ENCODE peak calls at places on chromosomes 7 and 10, in eight cellular contexts. One of them, this sample, is unnamed.

GRCh38 chr10:31151301-31151700 is 119.6 kb upstream of the ZNF438 start:
- DNase-seq in T-helper 17 cell: no peak
- DNase-seq in endothelial cell of umbilical vein: no peak
- DNase-seq in stimulated activated effector memory CD8-positive, alpha-beta T cell treated with anti-CD3 and anti-CD28 coated beads, Interleukin-12 subunit alpha, Interleukin-12 subunit beta, amount 100 ng/mL, for 72 hours: no peak
- DNase-seq in activated T-cell treated with anti-CD3 and anti-CD28 coated beads for 1 hour: no peak
- DNase-seq in WTC11: no peak
- DNase-seq in G401: no peak
- DNase-seq in activated T-helper 9 cell treated with anti-CD3 and anti-CD28 coated beads, Interleukin-2, amount 50 U/mL, for 16 hours: no peak
- DNase-seq in this sample: no peak

GRCh38 chr10:132314336-132314735 is 6.6 kb upstream of the STK32C start:
- DNase-seq in stimulated activated effector memory CD8-positive, alpha-beta T cell treated with anti-CD3 and anti-CD28 coated beads, Interleukin-12 subunit alpha, Interleukin-12 subunit beta, amount 100 ng/mL, for 72 hours: no peak
- DNase-seq in WTC11: no peak
- DNase-seq in activated T-cell treated with anti-CD3 and anti-CD28 coated beads for 1 hour: no peak
- DNase-seq in endothelial cell of umbilical vein: no peak
- DNase-seq in activated T-helper 9 cell treated with anti-CD3 and anti-CD28 coated beads, Interleukin-2, amount 50 U/mL, for 16 hours: no peak
- DNase-seq in G401: no peak
- DNase-seq in T-helper 17 cell: no peak
- DNase-seq in this sample: no peak

GRCh38 chr7:74449809-74450397 is 3.8 kb upstream of the GTF2IRD1 start:
- DNase-seq in G401: peak
- DNase-seq in T-helper 17 cell: peak
- DNase-seq in activated T-cell treated with anti-CD3 and anti-CD28 coated beads for 1 hour: peak
- DNase-seq in endothelial cell of umbilical vein: peak
- DNase-seq in stimulated activated effector memory CD8-positive, alpha-beta T cell treated with anti-CD3 and anti-CD28 coated beads, Interleukin-12 subunit alpha, Interleukin-12 subunit beta, amount 100 ng/mL, for 72 hours: peak
- DNase-seq in activated T-helper 9 cell treated with anti-CD3 and anti-CD28 coated beads, Interleukin-2, amount 50 U/mL, for 16 hours: peak
- DNase-seq in WTC11: peak
- DNase-seq in this sample: peak

GRCh38 chr10:71075066-71075758 is 137.2 kb upstream of the UNC5B start:
- DNase-seq in WTC11: peak
- DNase-seq in endothelial cell of umbilical vein: no peak
- DNase-seq in activated T-helper 9 cell treated with anti-CD3 and anti-CD28 coated beads, Interleukin-2, amount 50 U/mL, for 16 hours: no peak
- DNase-seq in activated T-cell treated with anti-CD3 and anti-CD28 coated beads for 1 hour: no peak
- DNase-seq in G401: no peak
- DNase-seq in stimulated activated effector memory CD8-positive, alpha-beta T cell treated with anti-CD3 and anti-CD28 coated beads, Interleukin-12 subunit alpha, Interleukin-12 subunit beta, amount 100 ng/mL, for 72 hours: no peak
- DNase-seq in T-helper 17 cell: no peak
- DNase-seq in this sample: no peak

GRCh38 chr7:127938588-127938987 is 92.6 kb downstream of the LRRC4 start:
- DNase-seq in activated T-cell treated with anti-CD3 and anti-CD28 coated beads for 1 hour: no peak
- DNase-seq in G401: peak
- DNase-seq in stimulated activated effector memory CD8-positive, alpha-beta T cell treated with anti-CD3 and anti-CD28 coated beads, Interleukin-12 subunit alpha, Interleukin-12 subunit beta, amount 100 ng/mL, for 72 hours: no peak
- DNase-seq in endothelial cell of umbilical vein: no peak
- DNase-seq in WTC11: no peak
- DNase-seq in activated T-helper 9 cell treated with anti-CD3 and anti-CD28 coated beads, Interleukin-2, amount 50 U/mL, for 16 hours: no peak
- DNase-seq in T-helper 17 cell: no peak
- DNase-seq in this sample: peak

GRCh38 chr7:91239772-91240171 is 24.5 kb upstream of the FZD1 start:
- DNase-seq in activated T-cell treated with anti-CD3 and anti-CD28 coated beads for 1 hour: no peak
- DNase-seq in stimulated activated effector memory CD8-positive, alpha-beta T cell treated with anti-CD3 and anti-CD28 coated beads, Interleukin-12 subunit alpha, Interleukin-12 subunit beta, amount 100 ng/mL, for 72 hours: no peak
- DNase-seq in WTC11: no peak
- DNase-seq in G401: no peak
- DNase-seq in activated T-helper 9 cell treated with anti-CD3 and anti-CD28 coated beads, Interleukin-2, amount 50 U/mL, for 16 hours: no peak
- DNase-seq in T-helper 17 cell: no peak
- DNase-seq in endothelial cell of umbilical vein: no peak
- DNase-seq in this sample: no peak

GRCh38 chr7:152035807-152036206 is 10.3 kb downstream of the GALNT11 start:
- DNase-seq in activated T-cell treated with anti-CD3 and anti-CD28 coated beads for 1 hour: no peak
- DNase-seq in WTC11: no peak
- DNase-seq in stimulated activated effector memory CD8-positive, alpha-beta T cell treated with anti-CD3 and anti-CD28 coated beads, Interleukin-12 subunit alpha, Interleukin-12 subunit beta, amount 100 ng/mL, for 72 hours: no peak
- DNase-seq in activated T-helper 9 cell treated with anti-CD3 and anti-CD28 coated beads, Interleukin-2, amount 50 U/mL, for 16 hours: no peak
- DNase-seq in G401: no peak
- DNase-seq in endothelial cell of umbilical vein: no peak
- DNase-seq in T-helper 17 cell: no peak
- DNase-seq in this sample: no peak

GRCh38 chr7:98571986-98572385 is 45.1 kb upstream of the NPTX2 start:
- DNase-seq in stimulated activated effector memory CD8-positive, alpha-beta T cell treated with anti-CD3 and anti-CD28 coated beads, Interleukin-12 subunit alpha, Interleukin-12 subunit beta, amount 100 ng/mL, for 72 hours: no peak
- DNase-seq in activated T-cell treated with anti-CD3 and anti-CD28 coated beads for 1 hour: no peak
- DNase-seq in WTC11: no peak
- DNase-seq in endothelial cell of umbilical vein: no peak
- DNase-seq in G401: no peak
- DNase-seq in activated T-helper 9 cell treated with anti-CD3 and anti-CD28 coated beads, Interleukin-2, amount 50 U/mL, for 16 hours: no peak
- DNase-seq in T-helper 17 cell: no peak
- DNase-seq in this sample: no peak

GRCh38 chr7:6435486-6436384 is 12.0 kb downstream of the DAGLB start:
- DNase-seq in WTC11: peak
- DNase-seq in activated T-cell treated with anti-CD3 and anti-CD28 coated beads for 1 hour: peak
- DNase-seq in endothelial cell of umbilical vein: peak
- DNase-seq in activated T-helper 9 cell treated with anti-CD3 and anti-CD28 coated beads, Interleukin-2, amount 50 U/mL, for 16 hours: peak
- DNase-seq in G401: peak
- DNase-seq in T-helper 17 cell: peak
- DNase-seq in stimulated activated effector memory CD8-positive, alpha-beta T cell treated with anti-CD3 and anti-CD28 coated beads, Interleukin-12 subunit alpha, Interleukin-12 subunit beta, amount 100 ng/mL, for 72 hours: peak
- DNase-seq in this sample: peak

GRCh38 chr7:55127622-55128081 is 108.8 kb downstream of the EGFR start:
- DNase-seq in stimulated activated effector memory CD8-positive, alpha-beta T cell treated with anti-CD3 and anti-CD28 coated beads, Interleukin-12 subunit alpha, Interleukin-12 subunit beta, amount 100 ng/mL, for 72 hours: no peak
- DNase-seq in activated T-helper 9 cell treated with anti-CD3 and anti-CD28 coated beads, Interleukin-2, amount 50 U/mL, for 16 hours: no peak
- DNase-seq in endothelial cell of umbilical vein: peak
- DNase-seq in activated T-cell treated with anti-CD3 and anti-CD28 coated beads for 1 hour: no peak
- DNase-seq in WTC11: no peak
- DNase-seq in G401: no peak
- DNase-seq in T-helper 17 cell: no peak
- DNase-seq in this sample: no peak

GRCh38 chr7:23928391-23928790 is 218.4 kb downstream of the STK31 start:
- DNase-seq in T-helper 17 cell: no peak
- DNase-seq in G401: no peak
- DNase-seq in activated T-cell treated with anti-CD3 and anti-CD28 coated beads for 1 hour: no peak
- DNase-seq in WTC11: no peak
- DNase-seq in stimulated activated effector memory CD8-positive, alpha-beta T cell treated with anti-CD3 and anti-CD28 coated beads, Interleukin-12 subunit alpha, Interleukin-12 subunit beta, amount 100 ng/mL, for 72 hours: no peak
- DNase-seq in endothelial cell of umbilical vein: no peak
- DNase-seq in activated T-helper 9 cell treated with anti-CD3 and anti-CD28 coated beads, Interleukin-2, amount 50 U/mL, for 16 hours: no peak
- DNase-seq in this sample: no peak

GRCh38 chr10:90945496-90946070 is 24.7 kb upstream of the ANKRD1 start:
- DNase-seq in T-helper 17 cell: no peak
- DNase-seq in stimulated activated effector memory CD8-positive, alpha-beta T cell treated with anti-CD3 and anti-CD28 coated beads, Interleukin-12 subunit alpha, Interleukin-12 subunit beta, amount 100 ng/mL, for 72 hours: no peak
- DNase-seq in G401: no peak
- DNase-seq in WTC11: no peak
- DNase-seq in endothelial cell of umbilical vein: no peak
- DNase-seq in activated T-cell treated with anti-CD3 and anti-CD28 coated beads for 1 hour: no peak
- DNase-seq in activated T-helper 9 cell treated with anti-CD3 and anti-CD28 coated beads, Interleukin-2, amount 50 U/mL, for 16 hours: no peak
- DNase-seq in this sample: no peak

GRCh38 chr10:96118604-96119450 is 11.3 kb upstream of the ZNF518A start:
- DNase-seq in G401: no peak
- DNase-seq in WTC11: no peak
- DNase-seq in T-helper 17 cell: no peak
- DNase-seq in activated T-cell treated with anti-CD3 and anti-CD28 coated beads for 1 hour: no peak
- DNase-seq in stimulated activated effector memory CD8-positive, alpha-beta T cell treated with anti-CD3 and anti-CD28 coated beads, Interleukin-12 subunit alpha, Interleukin-12 subunit beta, amount 100 ng/mL, for 72 hours: no peak
- DNase-seq in endothelial cell of umbilical vein: no peak
- DNase-seq in activated T-helper 9 cell treated with anti-CD3 and anti-CD28 coated beads, Interleukin-2, amount 50 U/mL, for 16 hours: no peak
- DNase-seq in this sample: no peak

GRCh38 chr10:20622522-20623270 is 274.4 kb downstream of the NEBL start:
- DNase-seq in G401: no peak
- DNase-seq in endothelial cell of umbilical vein: no peak
- DNase-seq in stimulated activated effector memory CD8-positive, alpha-beta T cell treated with anti-CD3 and anti-CD28 coated beads, Interleukin-12 subunit alpha, Interleukin-12 subunit beta, amount 100 ng/mL, for 72 hours: no peak
- DNase-seq in T-helper 17 cell: no peak
- DNase-seq in activated T-helper 9 cell treated with anti-CD3 and anti-CD28 coated beads, Interleukin-2, amount 50 U/mL, for 16 hours: no peak
- DNase-seq in activated T-cell treated with anti-CD3 and anti-CD28 coated beads for 1 hour: no peak
- DNase-seq in WTC11: no peak
- DNase-seq in this sample: no peak

GRCh38 chr10:113776553-113776952 is 25.1 kb downstream of the PLEKHS1 start:
- DNase-seq in activated T-cell treated with anti-CD3 and anti-CD28 coated beads for 1 hour: no peak
- DNase-seq in G401: no peak
- DNase-seq in T-helper 17 cell: no peak
- DNase-seq in WTC11: no peak
- DNase-seq in stimulated activated effector memory CD8-positive, alpha-beta T cell treated with anti-CD3 and anti-CD28 coated beads, Interleukin-12 subunit alpha, Interleukin-12 subunit beta, amount 100 ng/mL, for 72 hours: no peak
- DNase-seq in endothelial cell of umbilical vein: no peak
- DNase-seq in activated T-helper 9 cell treated with anti-CD3 and anti-CD28 coated beads, Interleukin-2, amount 50 U/mL, for 16 hours: no peak
- DNase-seq in this sample: no peak

GRCh38 chr10:121110369-121110768 is 259.2 kb downstream of the WDR11 start:
- DNase-seq in activated T-cell treated with anti-CD3 and anti-CD28 coated beads for 1 hour: no peak
- DNase-seq in endothelial cell of umbilical vein: no peak
- DNase-seq in WTC11: no peak
- DNase-seq in activated T-helper 9 cell treated with anti-CD3 and anti-CD28 coated beads, Interleukin-2, amount 50 U/mL, for 16 hours: no peak
- DNase-seq in G401: no peak
- DNase-seq in stimulated activated effector memory CD8-positive, alpha-beta T cell treated with anti-CD3 and anti-CD28 coated beads, Interleukin-12 subunit alpha, Interleukin-12 subunit beta, amount 100 ng/mL, for 72 hours: no peak
- DNase-seq in T-helper 17 cell: no peak
- DNase-seq in this sample: no peak

GRCh38 chr10:69600761-69601330 is 27.6 kb upstream of the NEUROG3 start:
- DNase-seq in WTC11: no peak
- DNase-seq in activated T-helper 9 cell treated with anti-CD3 and anti-CD28 coated beads, Interleukin-2, amount 50 U/mL, for 16 hours: no peak
- DNase-seq in stimulated activated effector memory CD8-positive, alpha-beta T cell treated with anti-CD3 and anti-CD28 coated beads, Interleukin-12 subunit alpha, Interleukin-12 subunit beta, amount 100 ng/mL, for 72 hours: no peak
- DNase-seq in endothelial cell of umbilical vein: no peak
- DNase-seq in T-helper 17 cell: no peak
- DNase-seq in activated T-cell treated with anti-CD3 and anti-CD28 coated beads for 1 hour: no peak
- DNase-seq in G401: no peak
- DNase-seq in this sample: no peak

GRCh38 chr7:43038229-43038628 is 74.2 kb upstream of the HECW1 start:
- DNase-seq in G401: no peak
- DNase-seq in activated T-helper 9 cell treated with anti-CD3 and anti-CD28 coated beads, Interleukin-2, amount 50 U/mL, for 16 hours: no peak
- DNase-seq in T-helper 17 cell: no peak
- DNase-seq in stimulated activated effector memory CD8-positive, alpha-beta T cell treated with anti-CD3 and anti-CD28 coated beads, Interleukin-12 subunit alpha, Interleukin-12 subunit beta, amount 100 ng/mL, for 72 hours: no peak
- DNase-seq in activated T-cell treated with anti-CD3 and anti-CD28 coated beads for 1 hour: no peak
- DNase-seq in WTC11: no peak
- DNase-seq in endothelial cell of umbilical vein: no peak
- DNase-seq in this sample: no peak

GRCh38 chr10:8510471-8510870 is 456.0 kb downstream of the GATA3 start:
- DNase-seq in activated T-helper 9 cell treated with anti-CD3 and anti-CD28 coated beads, Interleukin-2, amount 50 U/mL, for 16 hours: no peak
- DNase-seq in WTC11: no peak
- DNase-seq in activated T-cell treated with anti-CD3 and anti-CD28 coated beads for 1 hour: no peak
- DNase-seq in T-helper 17 cell: no peak
- DNase-seq in stimulated activated effector memory CD8-positive, alpha-beta T cell treated with anti-CD3 and anti-CD28 coated beads, Interleukin-12 subunit alpha, Interleukin-12 subunit beta, amount 100 ng/mL, for 72 hours: no peak
- DNase-seq in G401: no peak
- DNase-seq in endothelial cell of umbilical vein: no peak
- DNase-seq in this sample: no peak

GRCh38 chr7:140314571-140315480 is 83.5 kb downstream of the SLC37A3 start:
- DNase-seq in activated T-helper 9 cell treated with anti-CD3 and anti-CD28 coated beads, Interleukin-2, amount 50 U/mL, for 16 hours: no peak
- DNase-seq in activated T-cell treated with anti-CD3 and anti-CD28 coated beads for 1 hour: no peak
- DNase-seq in stimulated activated effector memory CD8-positive, alpha-beta T cell treated with anti-CD3 and anti-CD28 coated beads, Interleukin-12 subunit alpha, Interleukin-12 subunit beta, amount 100 ng/mL, for 72 hours: no peak
- DNase-seq in WTC11: no peak
- DNase-seq in G401: peak
- DNase-seq in T-helper 17 cell: no peak
- DNase-seq in endothelial cell of umbilical vein: no peak
- DNase-seq in this sample: no peak

GRCh38 chr10:86206216-86206615 is 160.4 kb downstream of the GRID1 start:
- DNase-seq in activated T-helper 9 cell treated with anti-CD3 and anti-CD28 coated beads, Interleukin-2, amount 50 U/mL, for 16 hours: no peak
- DNase-seq in endothelial cell of umbilical vein: no peak
- DNase-seq in T-helper 17 cell: no peak
- DNase-seq in stimulated activated effector memory CD8-positive, alpha-beta T cell treated with anti-CD3 and anti-CD28 coated beads, Interleukin-12 subunit alpha, Interleukin-12 subunit beta, amount 100 ng/mL, for 72 hours: no peak
- DNase-seq in activated T-cell treated with anti-CD3 and anti-CD28 coated beads for 1 hour: no peak
- DNase-seq in WTC11: peak
- DNase-seq in G401: no peak
- DNase-seq in this sample: no peak

GRCh38 chr7:30436046-30436445 is 42.5 kb downstream of the NOD1 start:
- DNase-seq in activated T-helper 9 cell treated with anti-CD3 and anti-CD28 coated beads, Interleukin-2, amount 50 U/mL, for 16 hours: no peak
- DNase-seq in WTC11: no peak
- DNase-seq in T-helper 17 cell: no peak
- DNase-seq in activated T-cell treated with anti-CD3 and anti-CD28 coated beads for 1 hour: no peak
- DNase-seq in endothelial cell of umbilical vein: no peak
- DNase-seq in G401: no peak
- DNase-seq in stimulated activated effector memory CD8-positive, alpha-beta T cell treated with anti-CD3 and anti-CD28 coated beads, Interleukin-12 subunit alpha, Interleukin-12 subunit beta, amount 100 ng/mL, for 72 hours: no peak
- DNase-seq in this sample: no peak

GRCh38 chr7:117479480-117480224 is at the start of gene CFTR:
- DNase-seq in G401: no peak
- DNase-seq in activated T-cell treated with anti-CD3 and anti-CD28 coated beads for 1 hour: no peak
- DNase-seq in T-helper 17 cell: no peak
- DNase-seq in activated T-helper 9 cell treated with anti-CD3 and anti-CD28 coated beads, Interleukin-2, amount 50 U/mL, for 16 hours: no peak
- DNase-seq in endothelial cell of umbilical vein: no peak
- DNase-seq in stimulated activated effector memory CD8-positive, alpha-beta T cell treated with anti-CD3 and anti-CD28 coated beads, Interleukin-12 subunit alpha, Interleukin-12 subunit beta, amount 100 ng/mL, for 72 hours: no peak
- DNase-seq in WTC11: peak
- DNase-seq in this sample: no peak

GRCh38 chr7:136074840-136075239 is 97.7 kb upstream of the MTPN start:
- DNase-seq in activated T-cell treated with anti-CD3 and anti-CD28 coated beads for 1 hour: no peak
- DNase-seq in activated T-helper 9 cell treated with anti-CD3 and anti-CD28 coated beads, Interleukin-2, amount 50 U/mL, for 16 hours: no peak
- DNase-seq in endothelial cell of umbilical vein: peak
- DNase-seq in G401: no peak
- DNase-seq in stimulated activated effector memory CD8-positive, alpha-beta T cell treated with anti-CD3 and anti-CD28 coated beads, Interleukin-12 subunit alpha, Interleukin-12 subunit beta, amount 100 ng/mL, for 72 hours: no peak
- DNase-seq in WTC11: no peak
- DNase-seq in T-helper 17 cell: no peak
- DNase-seq in this sample: no peak

GRCh38 chr7:29122081-29122480 is 24.3 kb downstream of the CPVL start:
- DNase-seq in activated T-cell treated with anti-CD3 and anti-CD28 coated beads for 1 hour: no peak
- DNase-seq in endothelial cell of umbilical vein: peak
- DNase-seq in stimulated activated effector memory CD8-positive, alpha-beta T cell treated with anti-CD3 and anti-CD28 coated beads, Interleukin-12 subunit alpha, Interleukin-12 subunit beta, amount 100 ng/mL, for 72 hours: no peak
- DNase-seq in activated T-helper 9 cell treated with anti-CD3 and anti-CD28 coated beads, Interleukin-2, amount 50 U/mL, for 16 hours: no peak
- DNase-seq in T-helper 17 cell: no peak
- DNase-seq in G401: peak
- DNase-seq in WTC11: no peak
- DNase-seq in this sample: peak